ENCODE peak calls at places on chromosomes 5 and 9, in nine cellular contexts. One of them, this sample, is unnamed.

GRCh38 chr9:136045595-136046554 is 49.2 kb downstream of the NACC2 start:
- DNase-seq in SK-N-SH: no peak
- DNase-seq in Panc1: no peak
- DNase-seq in H1: no peak
- DNase-seq in endothelial cell of umbilical vein: no peak
- DNase-seq in HepG2: no peak
- DNase-seq in spleen: peak; percentile 89
- DNase-seq in vagina: no peak
- DNase-seq in stomach: peak; percentile 20
- DNase-seq in this sample: no peak

GRCh38 chr9:75238311-75238976 is 150.1 kb downstream of the OSTF1 start:
- DNase-seq in SK-N-SH: peak; percentile 32
- DNase-seq in stomach: peak; percentile 60
- DNase-seq in Panc1: peak; percentile 45
- DNase-seq in H1: peak; percentile 33
- DNase-seq in endothelial cell of umbilical vein: peak; percentile 71
- DNase-seq in HepG2: peak; percentile 64
- DNase-seq in vagina: no peak
- DNase-seq in spleen: no peak
- DNase-seq in this sample: peak; percentile 42

GRCh38 chr9:93654351-93654961 is 78.1 kb downstream of the PHF2 start:
- DNase-seq in endothelial cell of umbilical vein: no peak
- DNase-seq in stomach: no peak
- DNase-seq in vagina: no peak
- DNase-seq in H1: no peak
- DNase-seq in SK-N-SH: no peak
- DNase-seq in HepG2: no peak
- DNase-seq in spleen: peak; percentile 64
- DNase-seq in Panc1: no peak
- DNase-seq in this sample: no peak

GRCh38 chr5:33641722-33642505 is 201.1 kb downstream of the TARS1 start:
- DNase-seq in stomach: no peak
- DNase-seq in HepG2: no peak
- DNase-seq in Panc1: no peak
- DNase-seq in vagina: no peak
- DNase-seq in H1: no peak
- DNase-seq in endothelial cell of umbilical vein: no peak
- DNase-seq in SK-N-SH: no peak
- DNase-seq in spleen: no peak
- DNase-seq in this sample: peak; percentile 6

GRCh38 chr5:81425569-81425968 is 31.6 kb upstream of the ACOT12 start:
- DNase-seq in H1: no peak
- DNase-seq in endothelial cell of umbilical vein: peak; percentile 65
- DNase-seq in HepG2: peak; percentile 32
- DNase-seq in vagina: no peak
- DNase-seq in stomach: no peak
- DNase-seq in Panc1: no peak
- DNase-seq in SK-N-SH: peak; percentile 45
- DNase-seq in spleen: no peak
- DNase-seq in this sample: no peak

GRCh38 chr9:92245005-92245797 is 48.3 kb downstream of the IARS1 start:
- DNase-seq in stomach: no peak
- DNase-seq in spleen: no peak
- DNase-seq in Panc1: no peak
- DNase-seq in H1: no peak
- DNase-seq in HepG2: no peak
- DNase-seq in vagina: no peak
- DNase-seq in endothelial cell of umbilical vein: no peak
- DNase-seq in SK-N-SH: no peak
- DNase-seq in this sample: no peak

GRCh38 chr9:30796806-30797205 is 1587.6 kb upstream of the ACO1 start:
- DNase-seq in HepG2: no peak
- DNase-seq in H1: no peak
- DNase-seq in vagina: no peak
- DNase-seq in endothelial cell of umbilical vein: no peak
- DNase-seq in spleen: no peak
- DNase-seq in stomach: no peak
- DNase-seq in Panc1: no peak
- DNase-seq in SK-N-SH: no peak
- DNase-seq in this sample: no peak

GRCh38 chr9:97387936-97388684 is 23.8 kb upstream of the TDRD7 start:
- DNase-seq in vagina: no peak
- DNase-seq in SK-N-SH: no peak
- DNase-seq in H1: no peak
- DNase-seq in endothelial cell of umbilical vein: no peak
- DNase-seq in spleen: no peak
- DNase-seq in HepG2: peak; percentile 45
- DNase-seq in Panc1: no peak
- DNase-seq in stomach: no peak
- DNase-seq in this sample: no peak

GRCh38 chr5:669111-669841 is 23.9 kb downstream of the TPPP start:
- DNase-seq in HepG2: peak; percentile 20
- DNase-seq in SK-N-SH: peak; percentile 71
- DNase-seq in endothelial cell of umbilical vein: peak; percentile 22
- DNase-seq in H1: no peak
- DNase-seq in Panc1: no peak
- DNase-seq in stomach: peak; percentile 50
- DNase-seq in spleen: peak; percentile 87
- DNase-seq in vagina: no peak
- DNase-seq in this sample: no peak

GRCh38 chr5:170296036-170296934 is 1.3 kb downstream of the LCP2 start:
- DNase-seq in HepG2: no peak
- DNase-seq in H1: no peak
- DNase-seq in Panc1: no peak
- DNase-seq in spleen: no peak
- DNase-seq in stomach: no peak
- DNase-seq in endothelial cell of umbilical vein: no peak
- DNase-seq in vagina: no peak
- DNase-seq in SK-N-SH: no peak
- DNase-seq in this sample: no peak
- H3K4me3 ChIP-seq in HepG2: no peak overlapping the region
- H3K4me3 ChIP-seq in H1: no peak overlapping the region
- H3K4me3 ChIP-seq in Panc1: no peak overlapping the region
- H3K4me3 ChIP-seq in spleen: peak overlapping the region; percentile 77
- H3K4me3 ChIP-seq in stomach: peak overlapping the region; percentile 45
- H3K4me3 ChIP-seq in endothelial cell of umbilical vein: no peak overlapping the region
- H3K4me3 ChIP-seq in vagina: peak overlapping the region; percentile 41
- H3K4me3 ChIP-seq in SK-N-SH: no peak overlapping the region
- H3K4me3 ChIP-seq in this sample: no peak overlapping the region

GRCh38 chr5:68242743-68243142 is 27.2 kb downstream of the PIK3R1 start:
- DNase-seq in Panc1: no peak
- DNase-seq in stomach: no peak
- DNase-seq in vagina: no peak
- DNase-seq in endothelial cell of umbilical vein: peak; percentile 86
- DNase-seq in HepG2: no peak
- DNase-seq in H1: no peak
- DNase-seq in SK-N-SH: no peak
- DNase-seq in spleen: no peak
- DNase-seq in this sample: no peak

GRCh38 chr5:68240196-68240595 is 24.6 kb downstream of the PIK3R1 start:
- DNase-seq in HepG2: no peak
- DNase-seq in spleen: no peak
- DNase-seq in SK-N-SH: peak; percentile 33
- DNase-seq in vagina: no peak
- DNase-seq in stomach: no peak
- DNase-seq in Panc1: no peak
- DNase-seq in endothelial cell of umbilical vein: no peak
- DNase-seq in H1: no peak
- DNase-seq in this sample: no peak

GRCh38 chr5:68240771-68241170 is 25.2 kb downstream of the PIK3R1 start:
- DNase-seq in SK-N-SH: peak; percentile 17
- DNase-seq in H1: no peak
- DNase-seq in HepG2: no peak
- DNase-seq in endothelial cell of umbilical vein: no peak
- DNase-seq in stomach: no peak
- DNase-seq in spleen: no peak
- DNase-seq in Panc1: no peak
- DNase-seq in vagina: no peak
- DNase-seq in this sample: no peak

GRCh38 chr5:68237715-68238114 is 22.2 kb downstream of the PIK3R1 start:
- DNase-seq in H1: no peak
- DNase-seq in stomach: no peak
- DNase-seq in endothelial cell of umbilical vein: no peak
- DNase-seq in vagina: no peak
- DNase-seq in Panc1: no peak
- DNase-seq in HepG2: no peak
- DNase-seq in SK-N-SH: no peak
- DNase-seq in spleen: no peak
- DNase-seq in this sample: no peak

GRCh38 chr5:68239485-68239884 is 23.9 kb downstream of the PIK3R1 start:
- DNase-seq in stomach: peak; percentile 63
- DNase-seq in spleen: peak; percentile 92
- DNase-seq in SK-N-SH: peak; percentile 72
- DNase-seq in H1: no peak
- DNase-seq in endothelial cell of umbilical vein: peak; percentile 60
- DNase-seq in vagina: no peak
- DNase-seq in Panc1: no peak
- DNase-seq in HepG2: peak; percentile 94
- DNase-seq in this sample: no peak
- TF ChIP-seq POLR2AphosphoS5 in stomach: peak; percentile 29
- TF ChIP-seq POLR2AphosphoS5 in spleen: peak; percentile 85
- TF ChIP-seq POLR2AphosphoS5 in SK-N-SH: no peak
- TF ChIP-seq POLR2AphosphoS5 in H1: no peak
- TF ChIP-seq POLR2AphosphoS5 in endothelial cell of umbilical vein: no peak
- TF ChIP-seq POLR2AphosphoS5 in vagina: peak; percentile 63
- TF ChIP-seq POLR2AphosphoS5 in Panc1: no peak
- TF ChIP-seq POLR2AphosphoS5 in HepG2: no peak
- TF ChIP-seq POLR2AphosphoS5 in this sample: no peak

GRCh38 chr9:117744390-117744789 is 40.2 kb downstream of the TLR4 start:
- DNase-seq in stomach: no peak
- DNase-seq in vagina: no peak
- DNase-seq in endothelial cell of umbilical vein: no peak
- DNase-seq in Panc1: no peak
- DNase-seq in spleen: no peak
- DNase-seq in SK-N-SH: no peak
- DNase-seq in H1: no peak
- DNase-seq in HepG2: no peak
- DNase-seq in this sample: no peak
- H3K4me3 ChIP-seq in stomach: no peak overlapping the region
- H3K4me3 ChIP-seq in vagina: no peak overlapping the region
- H3K4me3 ChIP-seq in endothelial cell of umbilical vein: peak overlapping the region; percentile 8
- H3K4me3 ChIP-seq in Panc1: no peak overlapping the region
- H3K4me3 ChIP-seq in spleen: no peak overlapping the region
- H3K4me3 ChIP-seq in SK-N-SH: no peak overlapping the region
- H3K4me3 ChIP-seq in H1: no peak overlapping the region
- H3K4me3 ChIP-seq in HepG2: no peak overlapping the region
- H3K4me3 ChIP-seq in this sample: no peak overlapping the region

DNA sequence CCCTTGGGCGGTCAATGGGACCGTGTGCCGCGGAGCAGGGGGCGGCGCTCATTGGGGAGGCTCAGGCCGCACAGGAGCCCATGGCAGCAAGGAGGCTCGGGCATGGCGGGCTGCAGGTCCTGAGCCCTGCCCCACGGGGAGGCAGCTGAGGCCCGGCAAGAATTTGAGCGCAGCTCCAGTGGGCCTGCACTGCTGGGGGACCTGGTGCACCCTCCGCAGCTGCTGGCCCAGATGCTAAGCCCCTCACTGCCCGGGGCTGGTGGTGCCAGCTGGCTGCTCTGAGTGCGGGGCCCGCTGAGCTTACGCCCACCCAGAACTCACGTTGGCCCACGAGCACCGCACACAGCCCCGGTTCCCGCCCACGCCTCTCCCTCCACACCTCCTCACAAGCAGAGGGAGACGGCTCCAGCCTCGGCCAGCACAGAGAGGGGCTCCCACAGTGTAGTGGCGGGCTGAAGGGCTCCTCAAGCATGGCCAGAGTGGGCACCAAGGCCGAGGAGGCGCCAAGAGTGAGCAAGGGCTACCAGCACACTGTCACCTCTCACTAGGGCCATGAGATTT is 141.1 kb upstream of the OR13F1 start:
- DNase-seq in HepG2: no peak
- DNase-seq in spleen: no peak
- DNase-seq in endothelial cell of umbilical vein: no peak
- DNase-seq in SK-N-SH: no peak
- DNase-seq in H1: no peak
- DNase-seq in vagina: no peak
- DNase-seq in Panc1: no peak
- DNase-seq in stomach: no peak
- DNase-seq in this sample: no peak
- TF ChIP-seq POLR2AphosphoS5 in HepG2: no peak
- TF ChIP-seq POLR2AphosphoS5 in spleen: no peak
- TF ChIP-seq POLR2AphosphoS5 in endothelial cell of umbilical vein: no peak
- TF ChIP-seq POLR2AphosphoS5 in SK-N-SH: no peak
- TF ChIP-seq POLR2AphosphoS5 in H1: no peak
- TF ChIP-seq POLR2AphosphoS5 in vagina: no peak
- TF ChIP-seq POLR2AphosphoS5 in Panc1: no peak
- TF ChIP-seq POLR2AphosphoS5 in stomach: no peak
- TF ChIP-seq POLR2AphosphoS5 in this sample: no peak

DNA sequence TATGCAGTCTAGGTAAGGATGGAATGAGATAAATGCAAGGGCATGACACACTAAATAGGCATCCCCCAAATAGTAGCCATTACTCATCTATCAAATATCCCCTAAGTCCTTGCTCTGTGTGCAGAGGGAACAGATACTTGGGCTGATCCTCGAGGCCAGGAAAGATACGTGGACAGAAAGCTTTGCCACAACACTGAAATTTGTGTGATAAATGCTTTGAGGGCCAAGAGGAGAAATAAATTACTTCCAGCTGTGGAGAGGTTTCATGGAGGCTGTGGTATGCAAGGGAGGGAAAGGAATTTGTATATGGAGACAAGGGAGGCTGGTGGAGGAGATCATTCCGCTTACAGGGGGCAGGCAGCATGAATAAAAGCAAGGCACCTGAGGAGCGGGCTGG is 18.5 kb downstream of the ATOX1 start:
- DNase-seq in vagina: no peak
- DNase-seq in spleen: no peak
- DNase-seq in Panc1: no peak
- DNase-seq in stomach: no peak
- DNase-seq in HepG2: no peak
- DNase-seq in endothelial cell of umbilical vein: no peak
- DNase-seq in H1: no peak
- DNase-seq in SK-N-SH: peak; percentile 55
- DNase-seq in this sample: no peak
- H3K4me3 ChIP-seq in vagina: peak overlapping the region; percentile 7
- H3K4me3 ChIP-seq in spleen: no peak overlapping the region
- H3K4me3 ChIP-seq in Panc1: no peak overlapping the region
- H3K4me3 ChIP-seq in stomach: no peak overlapping the region
- H3K4me3 ChIP-seq in HepG2: no peak overlapping the region
- H3K4me3 ChIP-seq in endothelial cell of umbilical vein: no peak overlapping the region
- H3K4me3 ChIP-seq in H1: no peak overlapping the region
- H3K4me3 ChIP-seq in SK-N-SH: peak overlapping the region; percentile 51
- H3K4me3 ChIP-seq in this sample: peak overlapping the region; percentile 73